ENCODE peak calls at places on chromosomes 3 and 15, in six cellular contexts. K, U, G, M, N and O are unnamed samples.

GRCh38 chr3:46334911-46335478 is 18.9 kb upstream of the CCR2 start:
- DNase-seq in G (peak; percentile 75), N (no peak), K (no peak), U (no peak), M (no peak), O (no peak)

GRCh38 chr3:9947025-9947995 is 4.9 kb downstream of the PRRT3 start:
- DNase-seq in M (peak; percentile 40), K (no peak), N (peak; percentile 79), U (peak; percentile 80), G (peak; percentile 63), O (no peak)

GRCh38 chr3:179268400-179269051 is 17.6 kb upstream of the KCNMB3 start:
- DNase-seq in M (no peak), G (no peak), N (no peak), U (no peak), K (no peak), O (no peak)

GRCh38 chr3:16482770-16483531 is 30.5 kb downstream of the RFTN1 start:
- DNase-seq in G (peak; percentile 76), N (peak; percentile 29), M (no peak), K (no peak), U (no peak), O (peak; percentile 23)

GRCh38 chr15:43025150-43025549 is 80.7 kb downstream of the UBR1 start:
- DNase-seq in U (no peak), G (no peak), M (no peak), N (no peak), K (no peak), O (no peak)

GRCh38 chr3:194579091-194579606 is 54.1 kb downstream of the TMEM44 start:
- DNase-seq in N (peak; percentile 80), M (no peak), U (no peak), G (peak; percentile 53), K (no peak), O (no peak)

GRCh38 chr15:101068961-101069734 is 150.0 kb downstream of the LRRK1 start:
- DNase-seq in K (peak; percentile 31), M (no peak), N (peak; percentile 34), U (no peak), G (peak; percentile 74), O (no peak)

GRCh38 chr3:47571391-47572165 is 7.1 kb downstream of the CSPG5 start:
- DNase-seq in G (no peak), K (no peak), N (no peak), M (no peak), U (no peak), O (no peak)

GRCh38 chr3:45437388-45437787 is 49.0 kb downstream of the LARS2 start:
- DNase-seq in N (no peak), G (peak; percentile 10), U (no peak), M (no peak), K (no peak), O (no peak)

GRCh38 chr3:170585937-170586310 is at the start of gene SLC7A14:
- DNase-seq in G (peak; percentile 8), N (no peak), K (peak; percentile 23), U (no peak), M (no peak), O (no peak)

GRCh38 chr3:124834723-124835718 is 52.1 kb downstream of the ITGB5 start:
- DNase-seq in G (peak; percentile 97), M (no peak), N (peak; percentile 32), U (no peak), K (peak; percentile 74), O (peak; percentile 21)

GRCh38 chr3:190306513-190307163 is 15.6 kb downstream of the CLDN1 start:
- DNase-seq in U (no peak), K (no peak), M (no peak), G (peak; percentile 92), N (no peak), O (no peak)

GRCh38 chr3:120608506-120608905 is 12.4 kb downstream of the NDUFB4 start:
- DNase-seq in M (no peak), G (no peak), K (no peak), N (no peak), U (no peak), O (no peak)

GRCh38 chr3:181009225-181009624 is 19.7 kb upstream of the DNAJC19 start:
- DNase-seq in M (no peak), U (no peak), N (no peak), K (no peak), G (no peak), O (no peak)

GRCh38 chr3:36969540-36970432 is 23.1 kb downstream of the EPM2AIP1 start:
- DNase-seq in N (peak; percentile 47), G (peak; percentile 91), U (no peak), M (no peak), K (peak; percentile 46), O (peak; percentile 23)